ENCODE peak calls at places on chromosomes 16 and 17, in four cellular contexts. One of them, this sample, is unnamed.

GRCh38 chr16:62638964-62639861 is 603.0 kb upstream of the CDH8 start:
- DNase-seq in transverse colon: no peak
- DNase-seq in thoracic aorta: no peak
- DNase-seq in adrenal gland: no peak
- DNase-seq in this sample: no peak

GRCh38 chr17:65198653-65199382 is 61.6 kb downstream of the RGS9 start:
- DNase-seq in transverse colon: no peak
- DNase-seq in thoracic aorta: no peak
- DNase-seq in adrenal gland: peak; percentile 18
- DNase-seq in this sample: peak; percentile 15

GRCh38 chr17:42378597-42379594 is 9.3 kb downstream of the STAT3 start:
- DNase-seq in adrenal gland: no peak
- DNase-seq in transverse colon: peak; percentile 29
- DNase-seq in thoracic aorta: no peak
- DNase-seq in this sample: no peak

GRCh38 chr17:77720946-77721822 is 237.3 kb upstream of the TNRC6C start:
- DNase-seq in thoracic aorta: no peak
- DNase-seq in adrenal gland: no peak
- DNase-seq in transverse colon: no peak
- DNase-seq in this sample: no peak

GRCh38 chr17:82974136-82974952 is 105.1 kb upstream of the METRNL start:
- DNase-seq in transverse colon: no peak
- DNase-seq in thoracic aorta: no peak
- DNase-seq in adrenal gland: no peak
- DNase-seq in this sample: no peak

GRCh38 chr17:28997811-28998210 is 8.0 kb downstream of the SEZ6 start:
- DNase-seq in adrenal gland: no peak
- DNase-seq in transverse colon: no peak
- DNase-seq in thoracic aorta: no peak
- DNase-seq in this sample: no peak

GRCh38 chr17:58318627-58319180 is 9.9 kb downstream of the TSPOAP1 start:
- DNase-seq in thoracic aorta: no peak
- DNase-seq in adrenal gland: no peak
- DNase-seq in transverse colon: no peak
- DNase-seq in this sample: no peak

GRCh38 chr17:77859035-77859360 is 99.5 kb upstream of the TNRC6C start:
- DNase-seq in thoracic aorta: no peak
- DNase-seq in adrenal gland: no peak
- DNase-seq in transverse colon: no peak
- DNase-seq in this sample: no peak

GRCh38 chr17:616407-616806 is 98.2 kb downstream of the VPS53 start:
- DNase-seq in adrenal gland: no peak
- DNase-seq in thoracic aorta: no peak
- DNase-seq in transverse colon: no peak
- DNase-seq in this sample: peak; percentile 63

GRCh38 chr16:81431554-81432353 is 12.9 kb upstream of the CMIP start:
- DNase-seq in transverse colon: no peak
- DNase-seq in thoracic aorta: no peak
- DNase-seq in adrenal gland: peak; percentile 74
- DNase-seq in this sample: no peak

DNA sequence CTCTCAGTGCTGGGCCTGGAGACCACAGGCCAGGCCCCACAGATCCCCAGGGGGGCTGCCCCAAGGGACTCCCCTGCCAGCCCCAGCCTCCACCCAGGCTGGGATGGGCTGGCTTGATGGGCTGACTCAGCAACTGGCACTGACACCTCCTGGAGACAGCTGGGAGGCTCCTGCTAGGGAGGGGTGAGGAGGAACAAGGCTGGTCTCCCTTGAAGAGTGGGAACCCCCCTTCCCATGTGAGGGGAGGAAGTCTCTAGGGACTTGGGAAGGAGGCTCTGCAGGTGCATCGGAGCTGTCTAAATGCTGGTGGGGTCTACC is 10.4 kb downstream of the NHERF1 start:
- DNase-seq in thoracic aorta: no peak
- DNase-seq in transverse colon: peak; percentile 46
- DNase-seq in adrenal gland: peak; percentile 66
- DNase-seq in this sample: peak; percentile 48
- H3K4me3 ChIP-seq in thoracic aorta: no peak overlapping the region
- H3K4me3 ChIP-seq in transverse colon: no peak overlapping the region
- H3K4me3 ChIP-seq in adrenal gland: no peak overlapping the region
- H3K4me3 ChIP-seq in this sample: no peak overlapping the region

GRCh38 chr17:38415250-38416194 is 12.7 kb upstream of the ARHGAP23 start:
- DNase-seq in thoracic aorta: no peak
- DNase-seq in transverse colon: peak; percentile 40
- DNase-seq in adrenal gland: no peak
- DNase-seq in this sample: peak; percentile 19
- H3K4me3 ChIP-seq in thoracic aorta: no peak overlapping the region
- H3K4me3 ChIP-seq in transverse colon: no peak overlapping the region
- H3K4me3 ChIP-seq in adrenal gland: no peak overlapping the region
- H3K4me3 ChIP-seq in this sample: no peak overlapping the region

DNA sequence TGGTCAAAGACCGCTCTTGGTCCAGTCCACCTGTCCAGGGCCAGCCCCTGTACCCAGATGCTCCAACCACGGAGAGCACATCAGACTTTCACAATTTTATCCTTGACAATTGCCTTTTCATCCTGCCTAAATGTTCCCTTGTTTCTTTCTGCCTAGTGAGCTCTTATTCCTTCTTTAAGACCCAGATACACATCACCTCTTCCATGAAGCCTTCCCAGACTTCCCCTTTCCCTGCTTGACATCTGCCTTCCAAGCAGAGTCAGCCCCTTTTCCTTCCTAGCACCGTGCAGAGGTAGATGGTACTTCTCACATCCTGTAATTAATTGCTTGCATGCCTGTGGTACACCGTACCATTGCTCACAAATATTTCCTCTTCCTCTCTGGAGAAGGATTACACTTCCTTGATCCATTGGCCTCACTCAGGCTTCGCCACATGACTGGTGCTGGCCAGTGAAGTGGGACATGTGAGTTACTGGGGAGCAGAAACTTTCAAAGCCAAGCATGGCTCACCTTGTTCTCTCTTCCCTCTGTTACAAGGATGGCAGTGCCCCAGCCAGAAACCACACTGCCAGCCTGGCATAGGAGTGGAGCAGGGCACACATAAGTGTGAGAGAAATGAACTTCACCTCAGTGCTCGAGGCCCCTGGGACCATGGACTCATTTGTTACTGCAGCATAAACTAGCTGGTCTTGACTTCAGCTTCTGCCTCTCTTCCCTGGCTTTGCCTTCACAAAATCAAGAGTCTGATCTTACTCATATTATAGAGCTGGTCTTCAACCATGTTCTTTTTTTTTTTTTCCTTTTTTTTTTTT is 44.0 kb downstream of the SOST start:
- DNase-seq in transverse colon: no peak
- DNase-seq in thoracic aorta: no peak
- DNase-seq in adrenal gland: no peak
- DNase-seq in this sample: no peak
- H3K4me3 ChIP-seq in transverse colon: no peak overlapping the region
- H3K4me3 ChIP-seq in thoracic aorta: peak overlapping the region; percentile 67
- H3K4me3 ChIP-seq in adrenal gland: no peak overlapping the region
- H3K4me3 ChIP-seq in this sample: no peak overlapping the region

GRCh38 chr17:48910370-48910769 is 2.2 kb downstream of the UBE2Z start:
- DNase-seq in thoracic aorta: no peak
- DNase-seq in adrenal gland: no peak
- DNase-seq in transverse colon: no peak
- DNase-seq in this sample: no peak
- H3K4me3 ChIP-seq in thoracic aorta: no peak overlapping the region
- H3K4me3 ChIP-seq in adrenal gland: no peak overlapping the region
- H3K4me3 ChIP-seq in transverse colon: no peak overlapping the region
- H3K4me3 ChIP-seq in this sample: no peak overlapping the region

GRCh38 chr16:2663553-2664521 is 18.5 kb upstream of the KCTD5 start:
- DNase-seq in transverse colon: peak; percentile 54
- DNase-seq in thoracic aorta: no peak
- DNase-seq in adrenal gland: peak; percentile 71
- DNase-seq in this sample: no peak
- H3K4me3 ChIP-seq in transverse colon: no peak overlapping the region
- H3K4me3 ChIP-seq in thoracic aorta: no peak overlapping the region
- H3K4me3 ChIP-seq in adrenal gland: no peak overlapping the region
- H3K4me3 ChIP-seq in this sample: no peak overlapping the region